ENCODE peak calls at places on chromosomes 11 and 22, in four cellular contexts. N is GM12878, T is K562, S is HepG2. I is an unnamed sample.
A peak's percentile ranks its signal among the peaks of the same experiment; 100 is the strongest.

GRCh38 chr11:22273781-22274180 is 64.4 kb upstream of the SLC17A6 start:
- DNase-seq in N (no peak), T (no peak), S (no peak), I (no peak)

GRCh38 chr11:90288207-90288821 is 65.5 kb upstream of the CHORDC1 start:
- DNase-seq in N (no peak), T (peak; percentile 24), S (peak; percentile 33), I (peak; percentile 47)

GRCh38 chr11:112962854-112963367 is 1.7 kb downstream of the NCAM1 start:
- DNase-seq in N (no peak), T (no peak), S (no peak), I (peak; percentile 85)

GRCh38 chr22:50217543-50218152 is 16.8 kb downstream of the SELENOO start:
- DNase-seq in N (no peak), T (no peak), S (no peak), I (no peak)

GRCh38 chr11:119161871-119162270 is 6.7 kb upstream of the NLRX1 start:
- DNase-seq in N (no peak), T (no peak), S (no peak), I (no peak)

GRCh38 chr11:80109031-80109430 is 668.2 kb upstream of the TENM4 start:
- DNase-seq in N (no peak), T (no peak), S (no peak), I (no peak)

GRCh38 chr11:30653606-30654005 is 67.5 kb upstream of the MPPED2 start:
- DNase-seq in N (no peak), T (no peak), S (no peak), I (no peak)

GRCh38 chr11:65059959-65060824 is 1.8 kb upstream of the NAALADL1 start:
- DNase-seq in N (no peak), T (peak; percentile 54), S (no peak), I (no peak)

GRCh38 chr11:86066033-86066432 is 2.9 kb downstream of the PICALM start:
- DNase-seq in N (no peak), T (no peak), S (no peak), I (no peak)

GRCh38 chr22:42425337-42425988 is 6.7 kb downstream of the NFAM1 start:
- DNase-seq in N (no peak), T (no peak), S (no peak), I (no peak)

GRCh38 chr11:64127267-64128072 is 38.4 kb downstream of the MACROD1 start:
- DNase-seq in N (no peak), T (no peak), S (no peak), I (no peak)

GRCh38 chr22:28299329-28299728 is 380.3 kb upstream of the PITPNB start:
- DNase-seq in N (no peak), T (no peak), S (no peak), I (no peak)

GRCh38 chr11:33290319-33290718 is 33.1 kb downstream of the HIPK3 start:
- DNase-seq in N (no peak), T (no peak), S (no peak), I (no peak)

GRCh38 chr11:103110406-103110805 is 1.2 kb downstream of the DYNC2H1 start:
- DNase-seq in N (no peak), T (no peak), S (no peak), I (no peak)

GRCh38 chr11:98155696-98156095 is 865.1 kb upstream of the CNTN5 start:
- DNase-seq in N (no peak), T (no peak), S (no peak), I (no peak)

GRCh38 chr11:35584321-35584720 is 33.9 kb upstream of the FJX1 start:
- DNase-seq in N (no peak), T (no peak), S (no peak), I (no peak)

GRCh38 chr11:15649371-15650104 is 534.8 kb downstream of the INSC start:
- DNase-seq in N (no peak), T (no peak), S (no peak), I (no peak)

GRCh38 chr11:95917188-95918036 is 6.5 kb downstream of the MTMR2 start:
- DNase-seq in N (no peak), T (no peak), S (no peak), I (peak; percentile 24)

GRCh38 chr11:18600915-18601569 is 1.5 kb downstream of the MISFA start:
- DNase-seq in N (no peak), T (no peak), S (no peak), I (no peak)

GRCh38 chr11:18594999-18595749 is 4.4 kb upstream of the MISFA start:
- DNase-seq in N (no peak), T (no peak), S (no peak), I (peak; percentile 23)

GRCh38 chr11:18599739-18600230 is at the start of gene MISFA:
- DNase-seq in N (no peak), T (no peak), S (no peak), I (no peak)
- TF ChIP-seq NFIC in N (no peak), T (no peak), S (no peak), I (no peak)

DNA sequence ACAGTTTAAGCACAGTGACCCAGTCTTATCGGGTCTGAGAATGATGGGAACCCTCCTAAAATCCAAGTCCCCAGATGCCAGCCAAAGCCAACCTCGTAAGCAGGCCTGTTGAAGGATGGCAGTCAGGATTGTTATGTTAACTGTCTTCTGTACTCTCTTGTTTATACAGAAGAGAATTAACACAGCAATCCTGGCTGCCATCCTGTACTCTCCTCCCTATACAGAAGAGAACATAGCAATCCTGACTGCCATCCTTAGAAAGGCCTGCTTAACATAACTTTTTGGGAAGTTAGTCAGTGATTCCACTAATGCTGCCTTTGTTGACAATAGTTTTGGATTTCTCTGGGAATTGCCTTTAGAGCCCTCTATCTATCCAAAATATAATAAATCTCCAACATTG is 116.4 kb downstream of the LARGE1 start:
- DNase-seq in N (no peak), T (no peak), S (no peak), I (no peak)
- TF ChIP-seq POLR2AphosphoS5 in N (no peak), T (no peak), S (no peak), I (no peak)

DNA sequence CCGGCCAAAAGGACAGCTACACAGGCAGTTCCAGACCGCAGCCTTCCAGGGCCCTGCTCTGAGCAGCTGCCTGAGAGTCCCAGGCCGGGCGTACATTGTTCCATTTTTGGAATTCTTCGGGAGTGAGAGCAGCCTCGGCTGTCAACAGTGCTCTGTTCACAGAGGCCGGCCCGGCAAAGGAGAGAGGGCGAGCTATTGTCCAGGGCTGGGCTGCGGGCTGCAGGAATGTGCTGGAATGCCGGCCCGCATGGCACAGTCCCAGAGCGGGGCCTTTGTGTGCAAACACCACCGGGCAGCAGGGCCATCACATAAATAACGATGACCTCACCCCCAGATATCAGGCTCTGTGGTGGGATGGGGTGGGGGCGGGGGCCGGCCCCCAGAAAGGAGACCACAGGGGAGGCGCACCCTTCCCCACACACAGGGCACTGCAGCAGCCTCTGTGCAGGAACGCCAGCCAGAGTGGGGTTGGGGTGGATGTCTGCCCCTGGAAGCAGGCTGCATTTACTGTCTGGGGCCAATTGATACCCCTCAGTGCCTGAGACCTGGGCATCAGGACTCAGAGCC is 15.8 kb downstream of the LINC01488 start:
- DNase-seq in N (no peak), T (no peak), S (peak; percentile 97), I (no peak)
- TF ChIP-seq NFIC in N (no peak), T (no peak), S (no peak), I (peak; percentile 97)

GRCh38 chr11:100740440-100740839 is 53.4 kb downstream of the ARHGAP42 start:
- DNase-seq in N (no peak), T (no peak), S (no peak), I (no peak)

GRCh38 chr11:100738701-100739100 is 51.6 kb downstream of the ARHGAP42 start:
- DNase-seq in N (no peak), T (no peak), S (no peak), I (no peak)

GRCh38 chr11:100741866-100742625 is 55.0 kb downstream of the ARHGAP42 start:
- DNase-seq in N (no peak), T (no peak), S (no peak), I (no peak)

GRCh38 chr11:100735949-100736675 is 49.0 kb downstream of the ARHGAP42 start:
- DNase-seq in N (no peak), T (no peak), S (no peak), I (no peak)

DNA sequence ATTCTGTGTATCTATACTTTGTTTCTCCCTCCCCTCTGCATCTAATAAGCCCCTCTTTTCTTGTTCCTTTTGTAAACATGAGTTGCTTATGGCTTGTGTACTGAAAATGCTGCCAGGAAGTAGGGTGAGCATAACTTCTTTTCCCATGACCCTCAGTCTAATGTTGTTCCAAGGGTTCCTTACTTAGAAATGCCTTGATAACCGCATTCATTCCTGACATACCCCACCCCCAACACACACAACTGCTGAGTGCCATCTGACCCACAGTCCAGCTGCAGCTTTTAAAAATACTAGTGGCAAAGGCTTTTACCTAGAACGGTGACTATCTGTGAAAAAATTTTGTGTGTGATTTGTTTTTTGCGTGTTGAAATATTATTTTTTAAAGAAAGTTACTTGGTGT is 52.5 kb downstream of the ARHGAP42 start:
- DNase-seq in N (no peak), T (no peak), S (peak; percentile 40), I (no peak)
- TF ChIP-seq POLR2AphosphoS5 in N (no peak), T (no peak), S (no peak), I (no peak)

DNA sequence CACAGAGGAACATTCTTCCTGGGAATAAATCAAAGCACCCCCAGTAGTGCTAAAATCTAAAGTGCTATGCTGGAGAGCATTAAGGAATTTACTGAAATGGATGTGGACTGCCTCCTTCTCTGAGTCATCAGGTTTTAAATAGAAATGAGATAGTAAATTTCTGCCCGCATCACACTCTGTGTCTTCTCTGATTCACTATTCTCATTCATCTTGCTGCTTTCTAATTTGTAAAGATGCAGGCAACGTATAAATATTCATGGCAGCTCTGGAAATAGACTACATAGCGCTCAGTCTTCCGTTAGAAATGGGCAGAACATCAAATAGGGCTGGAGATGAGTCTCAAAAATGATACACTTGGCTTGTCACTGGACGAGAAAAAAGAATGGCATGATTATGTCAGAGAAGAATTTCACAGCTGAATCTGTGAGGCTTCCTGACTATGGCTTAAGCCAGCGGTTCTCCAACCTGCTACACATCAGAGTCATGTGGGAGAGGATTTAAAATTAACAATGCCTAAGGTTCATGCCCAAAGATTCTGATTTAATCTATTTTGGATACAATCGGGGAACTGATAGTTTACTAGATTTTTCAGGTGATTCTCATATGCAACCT is 178.2 kb downstream of the LRRC4C start:
- DNase-seq in N (no peak), T (no peak), S (no peak), I (no peak)
- TF ChIP-seq NFIC in N (no peak), T (no peak), S (no peak), I (no peak)

I was measured in SK-N-SH.